ENCODE peak calls at places on chromosomes 5 and 9, in four cellular contexts. S is bronchial epithelial cell, U is T-cell, J is HTR-8/SVneo. T is an unnamed sample.

GRCh38 chr5:33257807-33258491 is 182.8 kb upstream of the TARS1 start:
- DNase-seq in S (peak; percentile 73), J (peak; percentile 77), U (no peak), T (no peak)

GRCh38 chr9:79123419-79123818 is 448.3 kb upstream of the TLE4 start:
- DNase-seq in U (no peak), S (no peak), J (no peak), T (no peak)

GRCh38 chr5:95352686-95353085 is 38.5 kb upstream of the FAM81B start:
- DNase-seq in J (no peak), S (no peak), U (no peak), T (no peak)

GRCh38 chr5:151288180-151288579 is 15.4 kb downstream of the SLC36A3 start:
- DNase-seq in U (no peak), J (no peak), S (peak; percentile 77), T (no peak)

GRCh38 chr5:396715-397032 is 46.3 kb upstream of the EXOC3 start:
- DNase-seq in S (no peak), J (no peak), U (no peak), T (peak; percentile 62)

GRCh38 chr5:139075066-139076050 is 122.8 kb downstream of the SIL1 start:
- DNase-seq in S (no peak), U (no peak), J (no peak), T (no peak)

GRCh38 chr5:76579166-76579765 is 43.9 kb downstream of the F2RL2 start:
- DNase-seq in S (peak; percentile 83), U (no peak), J (no peak), T (no peak)

GRCh38 chr5:84494453-84494852 is 109.8 kb upstream of the EDIL3 start:
- DNase-seq in S (peak; percentile 52), U (no peak), J (no peak), T (no peak)

GRCh38 chr9:18023332-18023731 is 444.5 kb downstream of the SH3GL2 start:
- DNase-seq in J (no peak), S (no peak), U (no peak), T (no peak)

GRCh38 chr9:124350485-124351263 is 64.6 kb downstream of the PSMB7 start:
- DNase-seq in J (no peak), U (no peak), S (no peak), T (peak; percentile 52)

GRCh38 chr5:15500326-15500958 is 462 bp downstream of the FBXL7 start:
- DNase-seq in J (peak; percentile 50), U (no peak), S (peak; percentile 7), T (peak; percentile 88)

GRCh38 chr5:34891981-34892380 is 23.3 kb downstream of the RAD1 start:
- DNase-seq in J (no peak), U (no peak), S (no peak), T (no peak)

GRCh38 chr9:120117081-120117480 is 462.9 kb downstream of the CDK5RAP2 start:
- DNase-seq in U (no peak), S (no peak), J (no peak), T (no peak)

GRCh38 chr5:10330511-10331105 is 22.9 kb upstream of the MARCHF6 start:
- DNase-seq in S (no peak), U (no peak), J (no peak), T (no peak)

GRCh38 chr9:35481347-35481975 is 8.4 kb upstream of the RUSC2 start:
- DNase-seq in J (peak; percentile 32), S (peak; percentile 63), U (no peak), T (no peak)

GRCh38 chr5:157944077-157944633 is 85.2 kb upstream of the CLINT1 start:
- DNase-seq in J (no peak), S (no peak), U (no peak), T (no peak)